ENCODE peak calls at places on chromosome 15, in four cellular contexts. S, G, M and T are unnamed samples.

GRCh38 chr15:78061963-78062427 is 15.5 kb downstream of the TBC1D2B start:
- DNase-seq in S (no peak), M (no peak), G (peak; percentile 35), T (peak; percentile 7)

GRCh38 chr15:79067434-79067833 is 23.1 kb downstream of the RASGRF1 start:
- DNase-seq in S (no peak), M (peak; percentile 6), G (no peak), T (no peak)

GRCh38 chr15:22780267-22780666 is 6.2 kb upstream of the NIPA1 start:
- DNase-seq in S (no peak), G (no peak), M (no peak), T (no peak)

GRCh38 chr15:88303455-88303854 is 46.9 kb upstream of the NTRK3 start:
- DNase-seq in G (no peak), S (no peak), M (no peak), T (no peak)

GRCh38 chr15:30984542-30984941 is 6.9 kb downstream of the MTMR10 start:
- DNase-seq in S (no peak), G (no peak), M (no peak), T (no peak)

GRCh38 chr15:29316422-29316821 is 46.8 kb upstream of the NSMCE3 start:
- DNase-seq in S (no peak), M (no peak), G (no peak), T (no peak)

GRCh38 chr15:43439268-43439667 is 53.7 kb downstream of the TP53BP1 start:
- DNase-seq in M (peak; percentile 52), S (no peak), G (no peak), T (peak; percentile 12)

GRCh38 chr15:78850926-78851600 is 21.6 kb upstream of the MORF4L1 start:
- DNase-seq in M (peak; percentile 62), S (no peak), G (no peak), T (no peak)

GRCh38 chr15:80404719-80405553 is 754 bp downstream of the ARNT2 start:
- DNase-seq in S (no peak), M (no peak), G (no peak), T (peak; percentile 57)

GRCh38 chr15:32803631-32804030 is 85.8 kb downstream of the GREM1 start:
- DNase-seq in S (no peak), G (no peak), M (no peak), T (no peak)

GRCh38 chr15:90013503-90013937 is 12.4 kb downstream of the ZNF710 start:
- DNase-seq in S (no peak), M (no peak), G (no peak), T (no peak)

DNA sequence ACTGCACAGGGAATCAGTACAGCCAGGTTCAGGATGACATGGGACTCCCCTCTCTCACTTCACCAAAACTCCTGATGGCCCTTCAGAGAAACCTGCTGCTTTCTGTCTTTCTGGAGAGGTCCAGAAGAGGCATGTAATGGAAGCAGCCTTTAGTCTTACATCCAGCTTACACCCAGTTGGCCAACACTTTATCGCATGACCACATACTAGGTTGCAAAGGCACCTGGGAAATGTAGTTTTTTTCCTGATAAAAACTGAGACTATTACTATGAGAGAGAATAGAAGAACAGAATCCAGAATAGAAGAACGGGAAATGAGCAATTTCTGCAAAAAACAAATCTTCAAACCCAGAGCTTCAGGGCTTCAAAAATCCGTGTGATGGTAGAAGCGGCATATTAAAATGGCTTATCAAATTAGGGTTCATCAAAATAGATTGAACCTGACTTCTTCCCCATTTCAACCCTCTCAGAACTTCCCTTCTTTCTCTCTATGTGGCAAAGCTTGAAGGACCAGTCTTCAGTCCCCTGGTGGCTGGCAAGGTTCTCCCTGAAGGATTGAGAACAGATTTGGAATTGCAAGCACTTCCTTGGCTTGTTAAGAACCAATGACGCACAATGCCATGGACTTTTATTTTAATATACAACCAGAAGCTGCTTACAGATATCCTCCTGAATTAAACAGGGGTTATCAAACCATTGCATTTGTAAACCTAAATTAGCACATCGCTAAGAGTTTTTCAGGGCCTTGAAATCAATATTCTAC is 34.4 kb downstream of the CORO2B start:
- DNase-seq in M (no peak), S (no peak), G (peak; percentile 46), T (no peak)
- TF ChIP-seq CREM in M (no peak), S (no peak), G (peak; percentile 19), T (no peak)

GRCh38 chr15:85837011-85837433 is 42.3 kb upstream of the KLHL25 start:
- DNase-seq in M (peak; percentile 84), S (no peak), G (no peak), T (no peak)
- TF ChIP-seq MAX in M (no peak), S (no peak), G (no peak), T (no peak)

GRCh38 chr15:74196175-74196574 is 6.4 kb downstream of the STRA6 start:
- DNase-seq in M (peak; percentile 43), S (no peak), G (no peak), T (no peak)
- TF ChIP-seq CREM in M (no peak), S (no peak), G (no peak), T (no peak)

GRCh38 chr15:45091581-45091980 is 22.4 kb downstream of the DUOX2 start:
- DNase-seq in S (no peak), G (no peak), M (no peak), T (no peak)
- TF ChIP-seq MAX in S (no peak), G (no peak), M (no peak), T (no peak)

GRCh38 chr15:71153823-71154524 is 38.7 kb downstream of the THSD4 start:
- DNase-seq in M (no peak), G (no peak), S (no peak), T (no peak)

GRCh38 chr15:71149645-71150557 is 34.6 kb downstream of the THSD4 start:
- DNase-seq in M (no peak), G (no peak), S (no peak), T (no peak)

GRCh38 chr15:71154607-71155200 is 39.4 kb downstream of the THSD4 start:
- DNase-seq in M (no peak), G (no peak), S (no peak), T (no peak)

GRCh38 chr15:71151061-71151460 is 35.8 kb downstream of the THSD4 start:
- DNase-seq in S (no peak), G (no peak), M (no peak), T (no peak)

GRCh38 chr15:71152542-71152941 is 37.3 kb downstream of the THSD4 start:
- DNase-seq in S (no peak), M (no peak), G (no peak), T (no peak)
- TF ChIP-seq CREM in S (no peak), M (no peak), G (no peak), T (no peak)